ENCODE peak calls at places on chromosomes 3 and 15, in six cellular contexts. One of them, this sample, is unnamed.

GRCh38 chr3:140223197-140223596 is 288.2 kb downstream of the CLSTN2 start:
- DNase-seq in transverse colon: no peak
- DNase-seq in stimulated activated CD8-positive, alpha-beta memory T cell treated with anti-CD3 and anti-CD28 coated beads, Interleukin-15, amount 100 ng/mL, for 24 hours: no peak
- DNase-seq in stimulated activated CD4-positive, alpha-beta T cell treated with anti-CD3 and anti-CD28 coated beads, Interleukin-1b, Interleukin-23, amount 100 ng/mL, for 24 hours: no peak
- DNase-seq in cardiac muscle cell: no peak
- DNase-seq in head of caudate nucleus: no peak
- DNase-seq in this sample: no peak

GRCh38 chr3:13282528-13282985 is 137.6 kb downstream of the NUP210 start:
- DNase-seq in transverse colon: no peak
- DNase-seq in stimulated activated CD8-positive, alpha-beta memory T cell treated with anti-CD3 and anti-CD28 coated beads, Interleukin-15, amount 100 ng/mL, for 24 hours: no peak
- DNase-seq in stimulated activated CD4-positive, alpha-beta T cell treated with anti-CD3 and anti-CD28 coated beads, Interleukin-1b, Interleukin-23, amount 100 ng/mL, for 24 hours: no peak
- DNase-seq in cardiac muscle cell: no peak
- DNase-seq in head of caudate nucleus: no peak
- DNase-seq in this sample: peak

GRCh38 chr15:82393671-82394070 is 35.9 kb upstream of the GOLGA6L9 start:
- DNase-seq in transverse colon: no peak
- DNase-seq in stimulated activated CD8-positive, alpha-beta memory T cell treated with anti-CD3 and anti-CD28 coated beads, Interleukin-15, amount 100 ng/mL, for 24 hours: no peak
- DNase-seq in stimulated activated CD4-positive, alpha-beta T cell treated with anti-CD3 and anti-CD28 coated beads, Interleukin-1b, Interleukin-23, amount 100 ng/mL, for 24 hours: no peak
- DNase-seq in cardiac muscle cell: peak
- DNase-seq in head of caudate nucleus: no peak
- DNase-seq in this sample: no peak

GRCh38 chr3:133262371-133262770 is 137.5 kb upstream of the BFSP2 start:
- DNase-seq in transverse colon: no peak
- DNase-seq in stimulated activated CD8-positive, alpha-beta memory T cell treated with anti-CD3 and anti-CD28 coated beads, Interleukin-15, amount 100 ng/mL, for 24 hours: no peak
- DNase-seq in stimulated activated CD4-positive, alpha-beta T cell treated with anti-CD3 and anti-CD28 coated beads, Interleukin-1b, Interleukin-23, amount 100 ng/mL, for 24 hours: no peak
- DNase-seq in cardiac muscle cell: no peak
- DNase-seq in head of caudate nucleus: no peak
- DNase-seq in this sample: no peak

GRCh38 chr15:41883484-41883825 is 10.4 kb downstream of the SPTBN5 start:
- DNase-seq in transverse colon: no peak
- DNase-seq in stimulated activated CD8-positive, alpha-beta memory T cell treated with anti-CD3 and anti-CD28 coated beads, Interleukin-15, amount 100 ng/mL, for 24 hours: no peak
- DNase-seq in stimulated activated CD4-positive, alpha-beta T cell treated with anti-CD3 and anti-CD28 coated beads, Interleukin-1b, Interleukin-23, amount 100 ng/mL, for 24 hours: no peak
- DNase-seq in cardiac muscle cell: no peak
- DNase-seq in head of caudate nucleus: no peak
- DNase-seq in this sample: no peak

GRCh38 chr3:184334470-184335158 is 2.8 kb upstream of the FAM131A start:
- DNase-seq in transverse colon: no peak
- DNase-seq in stimulated activated CD8-positive, alpha-beta memory T cell treated with anti-CD3 and anti-CD28 coated beads, Interleukin-15, amount 100 ng/mL, for 24 hours: no peak
- DNase-seq in stimulated activated CD4-positive, alpha-beta T cell treated with anti-CD3 and anti-CD28 coated beads, Interleukin-1b, Interleukin-23, amount 100 ng/mL, for 24 hours: no peak
- DNase-seq in cardiac muscle cell: no peak
- DNase-seq in head of caudate nucleus: no peak
- DNase-seq in this sample: no peak

GRCh38 chr3:13021141-13021933 is 51.9 kb downstream of the IQSEC1 start:
- DNase-seq in transverse colon: no peak
- DNase-seq in stimulated activated CD8-positive, alpha-beta memory T cell treated with anti-CD3 and anti-CD28 coated beads, Interleukin-15, amount 100 ng/mL, for 24 hours: no peak
- DNase-seq in stimulated activated CD4-positive, alpha-beta T cell treated with anti-CD3 and anti-CD28 coated beads, Interleukin-1b, Interleukin-23, amount 100 ng/mL, for 24 hours: no peak
- DNase-seq in cardiac muscle cell: no peak
- DNase-seq in head of caudate nucleus: no peak
- DNase-seq in this sample: no peak

GRCh38 chr3:15623535-15624450 is 22.2 kb downstream of the BTD start:
- DNase-seq in transverse colon: no peak
- DNase-seq in stimulated activated CD8-positive, alpha-beta memory T cell treated with anti-CD3 and anti-CD28 coated beads, Interleukin-15, amount 100 ng/mL, for 24 hours: no peak
- DNase-seq in stimulated activated CD4-positive, alpha-beta T cell treated with anti-CD3 and anti-CD28 coated beads, Interleukin-1b, Interleukin-23, amount 100 ng/mL, for 24 hours: no peak
- DNase-seq in cardiac muscle cell: peak
- DNase-seq in head of caudate nucleus: no peak
- DNase-seq in this sample: no peak

GRCh38 chr15:25712961-25713355 is 150.2 kb downstream of the ATP10A start:
- DNase-seq in transverse colon: no peak
- DNase-seq in stimulated activated CD8-positive, alpha-beta memory T cell treated with anti-CD3 and anti-CD28 coated beads, Interleukin-15, amount 100 ng/mL, for 24 hours: no peak
- DNase-seq in stimulated activated CD4-positive, alpha-beta T cell treated with anti-CD3 and anti-CD28 coated beads, Interleukin-1b, Interleukin-23, amount 100 ng/mL, for 24 hours: no peak
- DNase-seq in cardiac muscle cell: no peak
- DNase-seq in head of caudate nucleus: peak
- DNase-seq in this sample: no peak

GRCh38 chr3:141050913-141051632 is at the start of gene SPSB4:
- DNase-seq in transverse colon: peak
- DNase-seq in stimulated activated CD8-positive, alpha-beta memory T cell treated with anti-CD3 and anti-CD28 coated beads, Interleukin-15, amount 100 ng/mL, for 24 hours: no peak
- DNase-seq in stimulated activated CD4-positive, alpha-beta T cell treated with anti-CD3 and anti-CD28 coated beads, Interleukin-1b, Interleukin-23, amount 100 ng/mL, for 24 hours: no peak
- DNase-seq in cardiac muscle cell: peak
- DNase-seq in head of caudate nucleus: peak
- DNase-seq in this sample: peak

GRCh38 chr3:127213381-127213918 is 20.5 kb downstream of the PRR23E start:
- DNase-seq in transverse colon: no peak
- DNase-seq in stimulated activated CD8-positive, alpha-beta memory T cell treated with anti-CD3 and anti-CD28 coated beads, Interleukin-15, amount 100 ng/mL, for 24 hours: no peak
- DNase-seq in stimulated activated CD4-positive, alpha-beta T cell treated with anti-CD3 and anti-CD28 coated beads, Interleukin-1b, Interleukin-23, amount 100 ng/mL, for 24 hours: no peak
- DNase-seq in cardiac muscle cell: no peak
- DNase-seq in head of caudate nucleus: no peak
- DNase-seq in this sample: no peak

GRCh38 chr3:39149059-39149455 is 4.3 kb downstream of the CSRNP1 start:
- DNase-seq in transverse colon: no peak
- DNase-seq in stimulated activated CD8-positive, alpha-beta memory T cell treated with anti-CD3 and anti-CD28 coated beads, Interleukin-15, amount 100 ng/mL, for 24 hours: no peak
- DNase-seq in stimulated activated CD4-positive, alpha-beta T cell treated with anti-CD3 and anti-CD28 coated beads, Interleukin-1b, Interleukin-23, amount 100 ng/mL, for 24 hours: no peak
- DNase-seq in cardiac muscle cell: no peak
- DNase-seq in head of caudate nucleus: no peak
- DNase-seq in this sample: no peak

GRCh38 chr3:154642066-154642619 is 212.2 kb upstream of the GPR149 start:
- DNase-seq in transverse colon: no peak
- DNase-seq in stimulated activated CD8-positive, alpha-beta memory T cell treated with anti-CD3 and anti-CD28 coated beads, Interleukin-15, amount 100 ng/mL, for 24 hours: no peak
- DNase-seq in stimulated activated CD4-positive, alpha-beta T cell treated with anti-CD3 and anti-CD28 coated beads, Interleukin-1b, Interleukin-23, amount 100 ng/mL, for 24 hours: no peak
- DNase-seq in cardiac muscle cell: no peak
- DNase-seq in head of caudate nucleus: no peak
- DNase-seq in this sample: no peak

GRCh38 chr3:148203263-148204010 is 494.3 kb upstream of the AGTR1 start:
- DNase-seq in transverse colon: no peak
- DNase-seq in stimulated activated CD8-positive, alpha-beta memory T cell treated with anti-CD3 and anti-CD28 coated beads, Interleukin-15, amount 100 ng/mL, for 24 hours: no peak
- DNase-seq in stimulated activated CD4-positive, alpha-beta T cell treated with anti-CD3 and anti-CD28 coated beads, Interleukin-1b, Interleukin-23, amount 100 ng/mL, for 24 hours: no peak
- DNase-seq in cardiac muscle cell: peak
- DNase-seq in head of caudate nucleus: no peak
- DNase-seq in this sample: no peak

GRCh38 chr3:42589382-42590109 is 1.1 kb upstream of the SS18L2 start:
- DNase-seq in transverse colon: no peak
- DNase-seq in stimulated activated CD8-positive, alpha-beta memory T cell treated with anti-CD3 and anti-CD28 coated beads, Interleukin-15, amount 100 ng/mL, for 24 hours: no peak
- DNase-seq in stimulated activated CD4-positive, alpha-beta T cell treated with anti-CD3 and anti-CD28 coated beads, Interleukin-1b, Interleukin-23, amount 100 ng/mL, for 24 hours: no peak
- DNase-seq in cardiac muscle cell: no peak
- DNase-seq in head of caudate nucleus: no peak
- DNase-seq in this sample: no peak

GRCh38 chr3:9022305-9022985 is 59.2 kb upstream of the RAD18 start:
- DNase-seq in transverse colon: no peak
- DNase-seq in stimulated activated CD8-positive, alpha-beta memory T cell treated with anti-CD3 and anti-CD28 coated beads, Interleukin-15, amount 100 ng/mL, for 24 hours: no peak
- DNase-seq in stimulated activated CD4-positive, alpha-beta T cell treated with anti-CD3 and anti-CD28 coated beads, Interleukin-1b, Interleukin-23, amount 100 ng/mL, for 24 hours: no peak
- DNase-seq in cardiac muscle cell: peak
- DNase-seq in head of caudate nucleus: no peak
- DNase-seq in this sample: no peak

GRCh38 chr3:32820430-32820829 is 2.6 kb downstream of the TRIM71 start:
- DNase-seq in transverse colon: no peak
- DNase-seq in stimulated activated CD8-positive, alpha-beta memory T cell treated with anti-CD3 and anti-CD28 coated beads, Interleukin-15, amount 100 ng/mL, for 24 hours: no peak
- DNase-seq in stimulated activated CD4-positive, alpha-beta T cell treated with anti-CD3 and anti-CD28 coated beads, Interleukin-1b, Interleukin-23, amount 100 ng/mL, for 24 hours: no peak
- DNase-seq in cardiac muscle cell: no peak
- DNase-seq in head of caudate nucleus: no peak
- DNase-seq in this sample: no peak

GRCh38 chr15:92944946-92945521 is 44.9 kb downstream of the CHD2 start:
- DNase-seq in transverse colon: no peak
- DNase-seq in stimulated activated CD8-positive, alpha-beta memory T cell treated with anti-CD3 and anti-CD28 coated beads, Interleukin-15, amount 100 ng/mL, for 24 hours: no peak
- DNase-seq in stimulated activated CD4-positive, alpha-beta T cell treated with anti-CD3 and anti-CD28 coated beads, Interleukin-1b, Interleukin-23, amount 100 ng/mL, for 24 hours: no peak
- DNase-seq in cardiac muscle cell: no peak
- DNase-seq in head of caudate nucleus: no peak
- DNase-seq in this sample: no peak

GRCh38 chr15:92845109-92845508 is 55.0 kb upstream of the CHD2 start:
- DNase-seq in transverse colon: no peak
- DNase-seq in stimulated activated CD8-positive, alpha-beta memory T cell treated with anti-CD3 and anti-CD28 coated beads, Interleukin-15, amount 100 ng/mL, for 24 hours: no peak
- DNase-seq in stimulated activated CD4-positive, alpha-beta T cell treated with anti-CD3 and anti-CD28 coated beads, Interleukin-1b, Interleukin-23, amount 100 ng/mL, for 24 hours: no peak
- DNase-seq in cardiac muscle cell: peak
- DNase-seq in head of caudate nucleus: no peak
- DNase-seq in this sample: peak

GRCh38 chr15:85542895-85543331 is 162.5 kb downstream of the AKAP13 start:
- DNase-seq in transverse colon: no peak
- DNase-seq in stimulated activated CD8-positive, alpha-beta memory T cell treated with anti-CD3 and anti-CD28 coated beads, Interleukin-15, amount 100 ng/mL, for 24 hours: no peak
- DNase-seq in stimulated activated CD4-positive, alpha-beta T cell treated with anti-CD3 and anti-CD28 coated beads, Interleukin-1b, Interleukin-23, amount 100 ng/mL, for 24 hours: no peak
- DNase-seq in cardiac muscle cell: no peak
- DNase-seq in head of caudate nucleus: no peak
- DNase-seq in this sample: no peak

GRCh38 chr3:36792342-36792741 is 28.0 kb upstream of the DCLK3 start:
- DNase-seq in transverse colon: no peak
- DNase-seq in stimulated activated CD8-positive, alpha-beta memory T cell treated with anti-CD3 and anti-CD28 coated beads, Interleukin-15, amount 100 ng/mL, for 24 hours: no peak
- DNase-seq in stimulated activated CD4-positive, alpha-beta T cell treated with anti-CD3 and anti-CD28 coated beads, Interleukin-1b, Interleukin-23, amount 100 ng/mL, for 24 hours: no peak
- DNase-seq in cardiac muscle cell: peak
- DNase-seq in head of caudate nucleus: no peak
- DNase-seq in this sample: peak

GRCh38 chr3:195286115-195286872 is 15.3 kb upstream of the XXYLT1 start:
- DNase-seq in transverse colon: no peak
- DNase-seq in stimulated activated CD8-positive, alpha-beta memory T cell treated with anti-CD3 and anti-CD28 coated beads, Interleukin-15, amount 100 ng/mL, for 24 hours: no peak
- DNase-seq in stimulated activated CD4-positive, alpha-beta T cell treated with anti-CD3 and anti-CD28 coated beads, Interleukin-1b, Interleukin-23, amount 100 ng/mL, for 24 hours: no peak
- DNase-seq in cardiac muscle cell: peak
- DNase-seq in head of caudate nucleus: no peak
- DNase-seq in this sample: no peak

GRCh38 chr3:49924683-49925082 is 4.9 kb downstream of the MON1A start:
- DNase-seq in transverse colon: no peak
- DNase-seq in stimulated activated CD8-positive, alpha-beta memory T cell treated with anti-CD3 and anti-CD28 coated beads, Interleukin-15, amount 100 ng/mL, for 24 hours: no peak
- DNase-seq in stimulated activated CD4-positive, alpha-beta T cell treated with anti-CD3 and anti-CD28 coated beads, Interleukin-1b, Interleukin-23, amount 100 ng/mL, for 24 hours: no peak
- DNase-seq in cardiac muscle cell: peak
- DNase-seq in head of caudate nucleus: no peak
- DNase-seq in this sample: no peak

This sample was measured in HuH-7.